ENCODE peak calls at places on chromosomes 3 and 15, in nine cellular contexts. One of them, this sample, is unnamed.

GRCh38 chr15:33330931-33331330 is 20.2 kb downstream of the RYR3 start:
- DNase-seq in cardiac muscle cell: no peak
- DNase-seq in GM23338: no peak
- DNase-seq in substantia nigra: no peak
- DNase-seq in IMR-90: no peak
- DNase-seq in SJCRH30: no peak
- DNase-seq in colonic mucosa: no peak
- DNase-seq in naive thymus-derived CD4-positive, alpha-beta T cell: no peak
- DNase-seq in brain microvascular endothelial cell: no peak
- DNase-seq in this sample: no peak

GRCh38 chr3:183330881-183331280 is 77.8 kb downstream of the B3GNT5 start:
- DNase-seq in cardiac muscle cell: no peak
- DNase-seq in GM23338: peak
- DNase-seq in substantia nigra: no peak
- DNase-seq in IMR-90: no peak
- DNase-seq in SJCRH30: no peak
- DNase-seq in colonic mucosa: no peak
- DNase-seq in naive thymus-derived CD4-positive, alpha-beta T cell: no peak
- DNase-seq in brain microvascular endothelial cell: no peak
- DNase-seq in this sample: no peak

GRCh38 chr3:57169872-57170623 is 4.9 kb upstream of the IL17RD start:
- DNase-seq in cardiac muscle cell: peak
- DNase-seq in GM23338: peak
- DNase-seq in substantia nigra: peak
- DNase-seq in IMR-90: peak
- DNase-seq in SJCRH30: peak
- DNase-seq in colonic mucosa: peak
- DNase-seq in naive thymus-derived CD4-positive, alpha-beta T cell: peak
- DNase-seq in brain microvascular endothelial cell: peak
- DNase-seq in this sample: no peak

GRCh38 chr3:25831578-25831977 is 41.7 kb downstream of the OXSM start:
- DNase-seq in cardiac muscle cell: peak
- DNase-seq in GM23338: peak
- DNase-seq in substantia nigra: no peak
- DNase-seq in IMR-90: peak
- DNase-seq in SJCRH30: peak
- DNase-seq in colonic mucosa: no peak
- DNase-seq in naive thymus-derived CD4-positive, alpha-beta T cell: no peak
- DNase-seq in brain microvascular endothelial cell: peak
- DNase-seq in this sample: no peak

GRCh38 chr3:18946524-18946923 is 201.8 kb upstream of the KCNH8 start:
- DNase-seq in cardiac muscle cell: no peak
- DNase-seq in GM23338: peak
- DNase-seq in substantia nigra: no peak
- DNase-seq in IMR-90: no peak
- DNase-seq in SJCRH30: no peak
- DNase-seq in colonic mucosa: no peak
- DNase-seq in naive thymus-derived CD4-positive, alpha-beta T cell: peak
- DNase-seq in brain microvascular endothelial cell: no peak
- DNase-seq in this sample: no peak

GRCh38 chr15:52080031-52080430 is 32.5 kb downstream of the BCL2L10 start:
- DNase-seq in cardiac muscle cell: peak
- DNase-seq in GM23338: no peak
- DNase-seq in substantia nigra: no peak
- DNase-seq in IMR-90: no peak
- DNase-seq in SJCRH30: no peak
- DNase-seq in colonic mucosa: no peak
- DNase-seq in naive thymus-derived CD4-positive, alpha-beta T cell: no peak
- DNase-seq in brain microvascular endothelial cell: peak
- DNase-seq in this sample: no peak

GRCh38 chr15:40747685-40748631 is 7.1 kb downstream of the RMDN3 start:
- DNase-seq in cardiac muscle cell: no peak
- DNase-seq in GM23338: no peak
- DNase-seq in substantia nigra: no peak
- DNase-seq in IMR-90: no peak
- DNase-seq in SJCRH30: no peak
- DNase-seq in colonic mucosa: no peak
- DNase-seq in naive thymus-derived CD4-positive, alpha-beta T cell: no peak
- DNase-seq in brain microvascular endothelial cell: no peak
- DNase-seq in this sample: no peak

GRCh38 chr3:72887378-72887722 is 496 bp upstream of the GXYLT2 start:
- DNase-seq in cardiac muscle cell: no peak
- DNase-seq in GM23338: no peak
- DNase-seq in substantia nigra: no peak
- DNase-seq in IMR-90: no peak
- DNase-seq in SJCRH30: peak
- DNase-seq in colonic mucosa: peak
- DNase-seq in naive thymus-derived CD4-positive, alpha-beta T cell: no peak
- DNase-seq in brain microvascular endothelial cell: no peak
- DNase-seq in this sample: no peak

GRCh38 chr3:102195198-102195948 is 239.4 kb upstream of the ZPLD1 start:
- DNase-seq in cardiac muscle cell: no peak
- DNase-seq in GM23338: no peak
- DNase-seq in substantia nigra: no peak
- DNase-seq in IMR-90: no peak
- DNase-seq in SJCRH30: no peak
- DNase-seq in colonic mucosa: peak
- DNase-seq in naive thymus-derived CD4-positive, alpha-beta T cell: no peak
- DNase-seq in brain microvascular endothelial cell: no peak
- DNase-seq in this sample: no peak

GRCh38 chr15:101500865-101501551 is 11.5 kb upstream of the PCSK6 start:
- DNase-seq in cardiac muscle cell: peak
- DNase-seq in GM23338: no peak
- DNase-seq in substantia nigra: no peak
- DNase-seq in IMR-90: no peak
- DNase-seq in SJCRH30: no peak
- DNase-seq in colonic mucosa: no peak
- DNase-seq in naive thymus-derived CD4-positive, alpha-beta T cell: no peak
- DNase-seq in brain microvascular endothelial cell: no peak
- DNase-seq in this sample: no peak

GRCh38 chr15:52021128-52021671 is 2.2 kb downstream of the MAPK6 start:
- DNase-seq in cardiac muscle cell: peak
- DNase-seq in GM23338: peak
- DNase-seq in substantia nigra: no peak
- DNase-seq in IMR-90: peak
- DNase-seq in SJCRH30: peak
- DNase-seq in colonic mucosa: peak
- DNase-seq in naive thymus-derived CD4-positive, alpha-beta T cell: no peak
- DNase-seq in brain microvascular endothelial cell: peak
- DNase-seq in this sample: no peak

GRCh38 chr3:188071636-188072035 is 82.3 kb upstream of the LPP start:
- DNase-seq in cardiac muscle cell: no peak
- DNase-seq in GM23338: no peak
- DNase-seq in substantia nigra: no peak
- DNase-seq in IMR-90: peak
- DNase-seq in SJCRH30: no peak
- DNase-seq in colonic mucosa: no peak
- DNase-seq in naive thymus-derived CD4-positive, alpha-beta T cell: no peak
- DNase-seq in brain microvascular endothelial cell: no peak
- DNase-seq in this sample: no peak

GRCh38 chr3:139564290-139564861 is 24.8 kb upstream of the RBP1 start:
- DNase-seq in cardiac muscle cell: peak
- DNase-seq in GM23338: peak
- DNase-seq in substantia nigra: no peak
- DNase-seq in IMR-90: no peak
- DNase-seq in SJCRH30: peak
- DNase-seq in colonic mucosa: no peak
- DNase-seq in naive thymus-derived CD4-positive, alpha-beta T cell: no peak
- DNase-seq in brain microvascular endothelial cell: peak
- DNase-seq in this sample: no peak

GRCh38 chr15:84947947-84948830 is 33.5 kb upstream of the PDE8A start:
- DNase-seq in cardiac muscle cell: peak
- DNase-seq in GM23338: no peak
- DNase-seq in substantia nigra: peak
- DNase-seq in IMR-90: peak
- DNase-seq in SJCRH30: peak
- DNase-seq in colonic mucosa: no peak
- DNase-seq in naive thymus-derived CD4-positive, alpha-beta T cell: no peak
- DNase-seq in brain microvascular endothelial cell: peak
- DNase-seq in this sample: no peak

GRCh38 chr3:82143661-82144405 is 382.4 kb upstream of the GBE1 start:
- DNase-seq in cardiac muscle cell: no peak
- DNase-seq in GM23338: no peak
- DNase-seq in substantia nigra: no peak
- DNase-seq in IMR-90: no peak
- DNase-seq in SJCRH30: no peak
- DNase-seq in colonic mucosa: no peak
- DNase-seq in naive thymus-derived CD4-positive, alpha-beta T cell: no peak
- DNase-seq in brain microvascular endothelial cell: no peak
- DNase-seq in this sample: no peak

GRCh38 chr3:4993276-4994143 is 14.3 kb downstream of the BHLHE40 start:
- DNase-seq in cardiac muscle cell: no peak
- DNase-seq in GM23338: no peak
- DNase-seq in substantia nigra: no peak
- DNase-seq in IMR-90: no peak
- DNase-seq in SJCRH30: no peak
- DNase-seq in colonic mucosa: peak
- DNase-seq in naive thymus-derived CD4-positive, alpha-beta T cell: no peak
- DNase-seq in brain microvascular endothelial cell: no peak
- DNase-seq in this sample: no peak

GRCh38 chr3:31188112-31188511 is 293.7 kb upstream of the GADL1 start:
- DNase-seq in cardiac muscle cell: no peak
- DNase-seq in GM23338: no peak
- DNase-seq in substantia nigra: no peak
- DNase-seq in IMR-90: no peak
- DNase-seq in SJCRH30: no peak
- DNase-seq in colonic mucosa: no peak
- DNase-seq in naive thymus-derived CD4-positive, alpha-beta T cell: no peak
- DNase-seq in brain microvascular endothelial cell: no peak
- DNase-seq in this sample: no peak

GRCh38 chr15:34621675-34622074 is 38.2 kb upstream of the GOLGA8B start:
- DNase-seq in cardiac muscle cell: peak
- DNase-seq in GM23338: no peak
- DNase-seq in substantia nigra: no peak
- DNase-seq in IMR-90: peak
- DNase-seq in SJCRH30: peak
- DNase-seq in colonic mucosa: no peak
- DNase-seq in naive thymus-derived CD4-positive, alpha-beta T cell: no peak
- DNase-seq in brain microvascular endothelial cell: no peak
- DNase-seq in this sample: no peak

GRCh38 chr3:51396401-51396800 is 5.3 kb downstream of the RBM15B start:
- DNase-seq in cardiac muscle cell: no peak
- DNase-seq in GM23338: no peak
- DNase-seq in substantia nigra: no peak
- DNase-seq in IMR-90: no peak
- DNase-seq in SJCRH30: no peak
- DNase-seq in colonic mucosa: no peak
- DNase-seq in naive thymus-derived CD4-positive, alpha-beta T cell: no peak
- DNase-seq in brain microvascular endothelial cell: no peak
- DNase-seq in this sample: no peak

GRCh38 chr15:28918141-28918983 is 32.6 kb downstream of the APBA2 start:
- DNase-seq in cardiac muscle cell: peak
- DNase-seq in GM23338: peak
- DNase-seq in substantia nigra: no peak
- DNase-seq in IMR-90: no peak
- DNase-seq in SJCRH30: no peak
- DNase-seq in colonic mucosa: no peak
- DNase-seq in naive thymus-derived CD4-positive, alpha-beta T cell: no peak
- DNase-seq in brain microvascular endothelial cell: no peak
- DNase-seq in this sample: no peak

GRCh38 chr3:129413687-129414506 is 14.5 kb downstream of the EFCAB12 start:
- DNase-seq in cardiac muscle cell: peak
- DNase-seq in GM23338: no peak
- DNase-seq in substantia nigra: no peak
- DNase-seq in IMR-90: peak
- DNase-seq in SJCRH30: no peak
- DNase-seq in colonic mucosa: no peak
- DNase-seq in naive thymus-derived CD4-positive, alpha-beta T cell: no peak
- DNase-seq in brain microvascular endothelial cell: peak
- DNase-seq in this sample: no peak

GRCh38 chr3:115927210-115927609 is 303.9 kb downstream of the GAP43 start:
- DNase-seq in cardiac muscle cell: peak
- DNase-seq in GM23338: no peak
- DNase-seq in substantia nigra: no peak
- DNase-seq in IMR-90: no peak
- DNase-seq in SJCRH30: no peak
- DNase-seq in colonic mucosa: no peak
- DNase-seq in naive thymus-derived CD4-positive, alpha-beta T cell: no peak
- DNase-seq in brain microvascular endothelial cell: no peak
- DNase-seq in this sample: no peak

GRCh38 chr15:78213425-78213750 is 21.0 kb downstream of the ACSBG1 start:
- DNase-seq in cardiac muscle cell: no peak
- DNase-seq in GM23338: no peak
- DNase-seq in substantia nigra: no peak
- DNase-seq in IMR-90: no peak
- DNase-seq in SJCRH30: no peak
- DNase-seq in colonic mucosa: no peak
- DNase-seq in naive thymus-derived CD4-positive, alpha-beta T cell: no peak
- DNase-seq in brain microvascular endothelial cell: no peak
- DNase-seq in this sample: no peak
- H3K27ac ChIP-seq in cardiac muscle cell: no peak
- H3K27ac ChIP-seq in GM23338: no peak
- H3K27ac ChIP-seq in substantia nigra: peak
- H3K27ac ChIP-seq in IMR-90: no peak
- H3K27ac ChIP-seq in SJCRH30: peak
- H3K27ac ChIP-seq in colonic mucosa: no peak
- H3K27ac ChIP-seq in naive thymus-derived CD4-positive, alpha-beta T cell: no peak
- H3K27ac ChIP-seq in brain microvascular endothelial cell: no peak
- H3K27ac ChIP-seq in this sample: peak

GRCh38 chr3:37221407-37221806 is 47.0 kb upstream of the LRRFIP2 start:
- DNase-seq in cardiac muscle cell: peak
- DNase-seq in GM23338: no peak
- DNase-seq in substantia nigra: no peak
- DNase-seq in IMR-90: peak
- DNase-seq in SJCRH30: peak
- DNase-seq in colonic mucosa: no peak
- DNase-seq in naive thymus-derived CD4-positive, alpha-beta T cell: no peak
- DNase-seq in brain microvascular endothelial cell: peak
- DNase-seq in this sample: no peak
- H3K27ac ChIP-seq in cardiac muscle cell: no peak
- H3K27ac ChIP-seq in GM23338: no peak
- H3K27ac ChIP-seq in substantia nigra: no peak
- H3K27ac ChIP-seq in IMR-90: no peak
- H3K27ac ChIP-seq in SJCRH30: no peak
- H3K27ac ChIP-seq in colonic mucosa: no peak
- H3K27ac ChIP-seq in naive thymus-derived CD4-positive, alpha-beta T cell: no peak
- H3K27ac ChIP-seq in brain microvascular endothelial cell: no peak
- H3K27ac ChIP-seq in this sample: no peak

DNA sequence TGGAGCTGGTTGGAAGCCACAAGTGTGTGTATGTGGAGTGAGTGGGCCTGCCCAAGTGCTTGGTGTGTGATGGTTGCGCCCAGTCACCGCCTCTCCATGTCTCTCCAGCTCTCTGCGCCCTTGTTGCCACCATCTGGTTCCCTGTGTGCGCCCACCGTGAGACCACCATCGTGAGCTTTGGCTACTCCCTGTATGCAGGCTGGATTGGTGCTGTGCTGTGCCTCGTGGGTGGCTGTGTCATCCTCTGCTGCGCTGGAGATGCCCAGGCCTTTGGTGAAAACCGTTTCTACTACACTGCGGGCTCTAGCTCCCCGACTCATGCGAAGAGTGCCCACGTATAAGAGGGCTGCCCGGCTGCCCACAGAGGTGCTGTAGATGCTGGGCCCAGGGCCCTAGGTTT is 13.7 kb downstream of the CLDN11 start:
- DNase-seq in cardiac muscle cell: no peak
- DNase-seq in GM23338: no peak
- DNase-seq in substantia nigra: no peak
- DNase-seq in IMR-90: no peak
- DNase-seq in SJCRH30: no peak
- DNase-seq in colonic mucosa: no peak
- DNase-seq in naive thymus-derived CD4-positive, alpha-beta T cell: no peak
- DNase-seq in brain microvascular endothelial cell: no peak
- DNase-seq in this sample: no peak
- H3K27ac ChIP-seq in cardiac muscle cell: no peak
- H3K27ac ChIP-seq in GM23338: no peak
- H3K27ac ChIP-seq in substantia nigra: peak
- H3K27ac ChIP-seq in IMR-90: no peak
- H3K27ac ChIP-seq in SJCRH30: no peak
- H3K27ac ChIP-seq in colonic mucosa: no peak
- H3K27ac ChIP-seq in naive thymus-derived CD4-positive, alpha-beta T cell: no peak
- H3K27ac ChIP-seq in brain microvascular endothelial cell: no peak
- H3K27ac ChIP-seq in this sample: no peak

GRCh38 chr3:42173307-42173706 is 82.2 kb downstream of the TRAK1 start:
- DNase-seq in cardiac muscle cell: no peak
- DNase-seq in GM23338: no peak
- DNase-seq in substantia nigra: no peak
- DNase-seq in IMR-90: no peak
- DNase-seq in SJCRH30: no peak
- DNase-seq in colonic mucosa: no peak
- DNase-seq in naive thymus-derived CD4-positive, alpha-beta T cell: no peak
- DNase-seq in brain microvascular endothelial cell: no peak
- DNase-seq in this sample: no peak
- H3K27ac ChIP-seq in cardiac muscle cell: no peak
- H3K27ac ChIP-seq in GM23338: no peak
- H3K27ac ChIP-seq in substantia nigra: no peak
- H3K27ac ChIP-seq in IMR-90: no peak
- H3K27ac ChIP-seq in SJCRH30: no peak
- H3K27ac ChIP-seq in colonic mucosa: no peak
- H3K27ac ChIP-seq in naive thymus-derived CD4-positive, alpha-beta T cell: no peak
- H3K27ac ChIP-seq in brain microvascular endothelial cell: no peak
- H3K27ac ChIP-seq in this sample: no peak